ENCODE peak calls at places on chromosomes 6 and 20, in four cellular contexts. S is fibroblast of lung, A is T1000, U is hypothalamus. E is an unnamed sample.

GRCh38 chr20:53707341-53708102 is 113.9 kb upstream of the ZNF217 start:
- DNase-seq in S (peak), A (no peak), U (no peak), E (peak)

GRCh38 chr20:57724610-57725405 is 15.0 kb upstream of the PMEPA1 start:
- DNase-seq in S (no peak), A (no peak), U (no peak), E (no peak)

GRCh38 chr6:29655658-29656057 is 1.2 kb upstream of the MOG start:
- DNase-seq in S (no peak), A (no peak), U (no peak), E (no peak)

GRCh38 chr20:38158701-38159325 is 6.3 kb downstream of the TGM2 start:
- DNase-seq in S (no peak), A (no peak), U (no peak), E (no peak)

GRCh38 chr6:109486068-109486467 is 3.0 kb upstream of the ZBTB24 start:
- DNase-seq in S (no peak), A (no peak), U (no peak), E (no peak)

GRCh38 chr6:130140084-130140483 is 82.7 kb downstream of the SAMD3 start:
- DNase-seq in S (no peak), A (no peak), U (no peak), E (no peak)

GRCh38 chr6:217048-217659 is 75.1 kb upstream of the DUSP22 start:
- DNase-seq in S (no peak), A (no peak), U (no peak), E (peak)

GRCh38 chr6:89281779-89282246 is 33.3 kb downstream of the GABRR2 start:
- DNase-seq in S (peak), A (no peak), U (no peak), E (no peak)

GRCh38 chr20:58054744-58055373 is 173.6 kb downstream of the ANKRD60 start:
- DNase-seq in S (no peak), A (no peak), U (peak), E (no peak)

GRCh38 chr20:41222299-41222698 is 85.0 kb downstream of the PLCG1 start:
- DNase-seq in S (peak), A (no peak), U (peak), E (no peak)

GRCh38 chr20:31861346-31862156 is 8.8 kb downstream of the DUSP15 start:
- DNase-seq in S (peak), A (no peak), U (no peak), E (no peak)

GRCh38 chr6:35449287-35449881 is 2.8 kb upstream of the FANCE start:
- DNase-seq in S (peak), A (peak), U (no peak), E (no peak)

GRCh38 chr6:26556263-26557070 is 18.3 kb downstream of the HMGN4 start:
- DNase-seq in S (peak), A (peak), U (no peak), E (no peak)

GRCh38 chr6:7138921-7139358 is 31.2 kb downstream of the RREB1 start:
- DNase-seq in S (no peak), A (no peak), U (no peak), E (no peak)

GRCh38 chr20:3156811-3157619 is 2.6 kb downstream of the FASTKD5 start:
- DNase-seq in S (peak), A (no peak), U (no peak), E (peak)

GRCh38 chr6:82711992-82712788 is 348.6 kb downstream of the TPBG start:
- DNase-seq in S (peak), A (no peak), U (peak), E (no peak)

GRCh38 chr20:19858972-19859371 is 100.9 kb downstream of the RIN2 start:
- DNase-seq in S (peak), A (peak), U (no peak), E (no peak)

GRCh38 chr6:11796819-11797218 is 18.2 kb upstream of the ADTRP start:
- DNase-seq in S (no peak), A (no peak), U (no peak), E (no peak)

E was measured in GM12878.